ENCODE peak calls at places on chromosomes 6 and 20, in ten cellular contexts. One of them, this sample, is unnamed.

GRCh38 chr6:158849899-158850806 is 31.0 kb upstream of the EZR start:
- DNase-seq in hepatocyte: peak
- DNase-seq in adrenal gland: no peak
- DNase-seq in stimulated activated CD4-positive, alpha-beta T cell treated with anti-CD3 and anti-CD28 coated beads, Interleukin-4, amount 100 ng/mL, for 48 hours: peak
- DNase-seq in astrocyte of the cerebellum: peak
- DNase-seq in posterior vena cava: no peak
- DNase-seq in stimulated activated CD8-positive, alpha-beta memory T cell treated with anti-CD3 and anti-CD28 coated beads, Interleukin-15, amount 100 ng/mL, for 24 hours: no peak
- DNase-seq in A549: peak
- DNase-seq in activated CD4-positive, alpha-beta memory T cell treated with anti-CD3 and anti-CD28 coated beads for 36 hours: peak
- DNase-seq in iris pigment epithelial cell: peak
- DNase-seq in this sample: peak

GRCh38 chr20:44805991-44806729 is 4.2 kb downstream of the RIMS4 start:
- DNase-seq in hepatocyte: peak
- DNase-seq in adrenal gland: peak
- DNase-seq in stimulated activated CD4-positive, alpha-beta T cell treated with anti-CD3 and anti-CD28 coated beads, Interleukin-4, amount 100 ng/mL, for 48 hours: no peak
- DNase-seq in astrocyte of the cerebellum: no peak
- DNase-seq in posterior vena cava: peak
- DNase-seq in stimulated activated CD8-positive, alpha-beta memory T cell treated with anti-CD3 and anti-CD28 coated beads, Interleukin-15, amount 100 ng/mL, for 24 hours: no peak
- DNase-seq in A549: peak
- DNase-seq in activated CD4-positive, alpha-beta memory T cell treated with anti-CD3 and anti-CD28 coated beads for 36 hours: no peak
- DNase-seq in iris pigment epithelial cell: peak
- DNase-seq in this sample: no peak

GRCh38 chr6:108235121-108235520 is 25.7 kb downstream of the SNX3 start:
- DNase-seq in hepatocyte: no peak
- DNase-seq in adrenal gland: no peak
- DNase-seq in stimulated activated CD4-positive, alpha-beta T cell treated with anti-CD3 and anti-CD28 coated beads, Interleukin-4, amount 100 ng/mL, for 48 hours: no peak
- DNase-seq in astrocyte of the cerebellum: no peak
- DNase-seq in posterior vena cava: no peak
- DNase-seq in stimulated activated CD8-positive, alpha-beta memory T cell treated with anti-CD3 and anti-CD28 coated beads, Interleukin-15, amount 100 ng/mL, for 24 hours: no peak
- DNase-seq in A549: no peak
- DNase-seq in activated CD4-positive, alpha-beta memory T cell treated with anti-CD3 and anti-CD28 coated beads for 36 hours: no peak
- DNase-seq in iris pigment epithelial cell: no peak
- DNase-seq in this sample: no peak

GRCh38 chr6:39599996-39600395 is 125.2 kb downstream of the KIF6 start:
- DNase-seq in hepatocyte: peak
- DNase-seq in adrenal gland: no peak
- DNase-seq in stimulated activated CD4-positive, alpha-beta T cell treated with anti-CD3 and anti-CD28 coated beads, Interleukin-4, amount 100 ng/mL, for 48 hours: no peak
- DNase-seq in astrocyte of the cerebellum: no peak
- DNase-seq in posterior vena cava: no peak
- DNase-seq in stimulated activated CD8-positive, alpha-beta memory T cell treated with anti-CD3 and anti-CD28 coated beads, Interleukin-15, amount 100 ng/mL, for 24 hours: no peak
- DNase-seq in A549: no peak
- DNase-seq in activated CD4-positive, alpha-beta memory T cell treated with anti-CD3 and anti-CD28 coated beads for 36 hours: no peak
- DNase-seq in iris pigment epithelial cell: no peak
- DNase-seq in this sample: no peak

GRCh38 chr20:40776702-40777457 is 87.8 kb upstream of the MAFB start:
- DNase-seq in hepatocyte: no peak
- DNase-seq in adrenal gland: no peak
- DNase-seq in stimulated activated CD4-positive, alpha-beta T cell treated with anti-CD3 and anti-CD28 coated beads, Interleukin-4, amount 100 ng/mL, for 48 hours: no peak
- DNase-seq in astrocyte of the cerebellum: no peak
- DNase-seq in posterior vena cava: no peak
- DNase-seq in stimulated activated CD8-positive, alpha-beta memory T cell treated with anti-CD3 and anti-CD28 coated beads, Interleukin-15, amount 100 ng/mL, for 24 hours: no peak
- DNase-seq in A549: no peak
- DNase-seq in activated CD4-positive, alpha-beta memory T cell treated with anti-CD3 and anti-CD28 coated beads for 36 hours: no peak
- DNase-seq in iris pigment epithelial cell: no peak
- DNase-seq in this sample: peak

GRCh38 chr6:29071831-29072723 is 15.0 kb downstream of the OR2B3 start:
- DNase-seq in hepatocyte: peak
- DNase-seq in adrenal gland: no peak
- DNase-seq in stimulated activated CD4-positive, alpha-beta T cell treated with anti-CD3 and anti-CD28 coated beads, Interleukin-4, amount 100 ng/mL, for 48 hours: peak
- DNase-seq in astrocyte of the cerebellum: no peak
- DNase-seq in posterior vena cava: no peak
- DNase-seq in stimulated activated CD8-positive, alpha-beta memory T cell treated with anti-CD3 and anti-CD28 coated beads, Interleukin-15, amount 100 ng/mL, for 24 hours: no peak
- DNase-seq in A549: peak
- DNase-seq in activated CD4-positive, alpha-beta memory T cell treated with anti-CD3 and anti-CD28 coated beads for 36 hours: no peak
- DNase-seq in iris pigment epithelial cell: peak
- DNase-seq in this sample: peak

GRCh38 chr6:159445351-159445750 is 247.7 kb downstream of the SOD2 start:
- DNase-seq in hepatocyte: no peak
- DNase-seq in adrenal gland: no peak
- DNase-seq in stimulated activated CD4-positive, alpha-beta T cell treated with anti-CD3 and anti-CD28 coated beads, Interleukin-4, amount 100 ng/mL, for 48 hours: no peak
- DNase-seq in astrocyte of the cerebellum: no peak
- DNase-seq in posterior vena cava: no peak
- DNase-seq in stimulated activated CD8-positive, alpha-beta memory T cell treated with anti-CD3 and anti-CD28 coated beads, Interleukin-15, amount 100 ng/mL, for 24 hours: no peak
- DNase-seq in A549: no peak
- DNase-seq in activated CD4-positive, alpha-beta memory T cell treated with anti-CD3 and anti-CD28 coated beads for 36 hours: no peak
- DNase-seq in iris pigment epithelial cell: no peak
- DNase-seq in this sample: no peak

GRCh38 chr6:61675734-61676133 is 610.3 kb downstream of the KHDRBS2 start:
- DNase-seq in hepatocyte: no peak
- DNase-seq in adrenal gland: no peak
- DNase-seq in stimulated activated CD4-positive, alpha-beta T cell treated with anti-CD3 and anti-CD28 coated beads, Interleukin-4, amount 100 ng/mL, for 48 hours: no peak
- DNase-seq in astrocyte of the cerebellum: no peak
- DNase-seq in posterior vena cava: no peak
- DNase-seq in stimulated activated CD8-positive, alpha-beta memory T cell treated with anti-CD3 and anti-CD28 coated beads, Interleukin-15, amount 100 ng/mL, for 24 hours: no peak
- DNase-seq in A549: no peak
- DNase-seq in activated CD4-positive, alpha-beta memory T cell treated with anti-CD3 and anti-CD28 coated beads for 36 hours: no peak
- DNase-seq in iris pigment epithelial cell: no peak
- DNase-seq in this sample: no peak

GRCh38 chr20:23879328-23879798 is at the start of gene CST5:
- DNase-seq in hepatocyte: no peak
- DNase-seq in adrenal gland: no peak
- DNase-seq in stimulated activated CD4-positive, alpha-beta T cell treated with anti-CD3 and anti-CD28 coated beads, Interleukin-4, amount 100 ng/mL, for 48 hours: no peak
- DNase-seq in astrocyte of the cerebellum: no peak
- DNase-seq in posterior vena cava: peak
- DNase-seq in stimulated activated CD8-positive, alpha-beta memory T cell treated with anti-CD3 and anti-CD28 coated beads, Interleukin-15, amount 100 ng/mL, for 24 hours: no peak
- DNase-seq in A549: no peak
- DNase-seq in activated CD4-positive, alpha-beta memory T cell treated with anti-CD3 and anti-CD28 coated beads for 36 hours: no peak
- DNase-seq in iris pigment epithelial cell: no peak
- DNase-seq in this sample: no peak

GRCh38 chr20:35870541-35871307 is 83.6 kb downstream of the SCAND1 start:
- DNase-seq in hepatocyte: no peak
- DNase-seq in adrenal gland: no peak
- DNase-seq in stimulated activated CD4-positive, alpha-beta T cell treated with anti-CD3 and anti-CD28 coated beads, Interleukin-4, amount 100 ng/mL, for 48 hours: no peak
- DNase-seq in astrocyte of the cerebellum: no peak
- DNase-seq in posterior vena cava: no peak
- DNase-seq in stimulated activated CD8-positive, alpha-beta memory T cell treated with anti-CD3 and anti-CD28 coated beads, Interleukin-15, amount 100 ng/mL, for 24 hours: no peak
- DNase-seq in A549: no peak
- DNase-seq in activated CD4-positive, alpha-beta memory T cell treated with anti-CD3 and anti-CD28 coated beads for 36 hours: no peak
- DNase-seq in iris pigment epithelial cell: peak
- DNase-seq in this sample: no peak

GRCh38 chr20:38658879-38659612 is 57.4 kb downstream of the ARHGAP40 start:
- DNase-seq in hepatocyte: peak
- DNase-seq in adrenal gland: no peak
- DNase-seq in stimulated activated CD4-positive, alpha-beta T cell treated with anti-CD3 and anti-CD28 coated beads, Interleukin-4, amount 100 ng/mL, for 48 hours: no peak
- DNase-seq in astrocyte of the cerebellum: no peak
- DNase-seq in posterior vena cava: no peak
- DNase-seq in stimulated activated CD8-positive, alpha-beta memory T cell treated with anti-CD3 and anti-CD28 coated beads, Interleukin-15, amount 100 ng/mL, for 24 hours: no peak
- DNase-seq in A549: peak
- DNase-seq in activated CD4-positive, alpha-beta memory T cell treated with anti-CD3 and anti-CD28 coated beads for 36 hours: peak
- DNase-seq in iris pigment epithelial cell: peak
- DNase-seq in this sample: peak

GRCh38 chr20:63225082-63225454 is 9.1 kb upstream of the YTHDF1 start:
- DNase-seq in hepatocyte: no peak
- DNase-seq in adrenal gland: no peak
- DNase-seq in stimulated activated CD4-positive, alpha-beta T cell treated with anti-CD3 and anti-CD28 coated beads, Interleukin-4, amount 100 ng/mL, for 48 hours: no peak
- DNase-seq in astrocyte of the cerebellum: peak
- DNase-seq in posterior vena cava: no peak
- DNase-seq in stimulated activated CD8-positive, alpha-beta memory T cell treated with anti-CD3 and anti-CD28 coated beads, Interleukin-15, amount 100 ng/mL, for 24 hours: no peak
- DNase-seq in A549: no peak
- DNase-seq in activated CD4-positive, alpha-beta memory T cell treated with anti-CD3 and anti-CD28 coated beads for 36 hours: no peak
- DNase-seq in iris pigment epithelial cell: no peak
- DNase-seq in this sample: no peak

GRCh38 chr6:120816862-120817261 is 517.4 kb downstream of the TBC1D32 start:
- DNase-seq in hepatocyte: no peak
- DNase-seq in adrenal gland: no peak
- DNase-seq in stimulated activated CD4-positive, alpha-beta T cell treated with anti-CD3 and anti-CD28 coated beads, Interleukin-4, amount 100 ng/mL, for 48 hours: no peak
- DNase-seq in astrocyte of the cerebellum: no peak
- DNase-seq in posterior vena cava: no peak
- DNase-seq in stimulated activated CD8-positive, alpha-beta memory T cell treated with anti-CD3 and anti-CD28 coated beads, Interleukin-15, amount 100 ng/mL, for 24 hours: no peak
- DNase-seq in A549: no peak
- DNase-seq in activated CD4-positive, alpha-beta memory T cell treated with anti-CD3 and anti-CD28 coated beads for 36 hours: no peak
- DNase-seq in iris pigment epithelial cell: no peak
- DNase-seq in this sample: no peak

GRCh38 chr20:5354871-5355270 is 38.1 kb upstream of the PROKR2 start:
- DNase-seq in hepatocyte: no peak
- DNase-seq in adrenal gland: no peak
- DNase-seq in stimulated activated CD4-positive, alpha-beta T cell treated with anti-CD3 and anti-CD28 coated beads, Interleukin-4, amount 100 ng/mL, for 48 hours: no peak
- DNase-seq in astrocyte of the cerebellum: no peak
- DNase-seq in posterior vena cava: no peak
- DNase-seq in stimulated activated CD8-positive, alpha-beta memory T cell treated with anti-CD3 and anti-CD28 coated beads, Interleukin-15, amount 100 ng/mL, for 24 hours: no peak
- DNase-seq in A549: peak
- DNase-seq in activated CD4-positive, alpha-beta memory T cell treated with anti-CD3 and anti-CD28 coated beads for 36 hours: no peak
- DNase-seq in iris pigment epithelial cell: peak
- DNase-seq in this sample: no peak

GRCh38 chr6:8299034-8299433 is 136.3 kb downstream of the SLC35B3 start:
- DNase-seq in hepatocyte: no peak
- DNase-seq in adrenal gland: no peak
- DNase-seq in stimulated activated CD4-positive, alpha-beta T cell treated with anti-CD3 and anti-CD28 coated beads, Interleukin-4, amount 100 ng/mL, for 48 hours: no peak
- DNase-seq in astrocyte of the cerebellum: no peak
- DNase-seq in posterior vena cava: no peak
- DNase-seq in stimulated activated CD8-positive, alpha-beta memory T cell treated with anti-CD3 and anti-CD28 coated beads, Interleukin-15, amount 100 ng/mL, for 24 hours: no peak
- DNase-seq in A549: no peak
- DNase-seq in activated CD4-positive, alpha-beta memory T cell treated with anti-CD3 and anti-CD28 coated beads for 36 hours: no peak
- DNase-seq in iris pigment epithelial cell: no peak
- DNase-seq in this sample: no peak

GRCh38 chr20:51456511-51457280 is 85.8 kb downstream of the NFATC2 start:
- DNase-seq in hepatocyte: peak
- DNase-seq in adrenal gland: peak
- DNase-seq in stimulated activated CD4-positive, alpha-beta T cell treated with anti-CD3 and anti-CD28 coated beads, Interleukin-4, amount 100 ng/mL, for 48 hours: no peak
- DNase-seq in astrocyte of the cerebellum: peak
- DNase-seq in posterior vena cava: peak
- DNase-seq in stimulated activated CD8-positive, alpha-beta memory T cell treated with anti-CD3 and anti-CD28 coated beads, Interleukin-15, amount 100 ng/mL, for 24 hours: no peak
- DNase-seq in A549: peak
- DNase-seq in activated CD4-positive, alpha-beta memory T cell treated with anti-CD3 and anti-CD28 coated beads for 36 hours: no peak
- DNase-seq in iris pigment epithelial cell: peak
- DNase-seq in this sample: peak

This sample was measured in COLO829.